ENCODE peak calls at places on chromosomes 4 and X, in ten cellular contexts. P is CD8-positive, alpha-beta T cell; X is head of caudate nucleus; H is HT1080; E is dorsolateral prefrontal cortex; M is CD8-positive, alpha-beta memory T cell; Y is globus pallidus; B is mesothelial cell of epicardium; R is AG09319; J is cardiac fibroblast. C is an unnamed sample.

GRCh38 chr4:14532436-14532835 is 469.8 kb upstream of the CPEB2 start:
- DNase-seq in J (no peak), H (no peak), B (no peak), Y (no peak), E (no peak), P (no peak), R (no peak), X (no peak), M (no peak), C (no peak)

GRCh38 chr4:24876431-24876830 is 36.4 kb downstream of the CCDC149 start:
- DNase-seq in J (no peak), R (no peak), B (no peak), H (no peak), Y (no peak), X (no peak), M (no peak), P (no peak), E (no peak), C (no peak)

GRCh38 chr4:25007608-25008007 is 23.1 kb downstream of the LGI2 start:
- DNase-seq in M (no peak), P (no peak), R (no peak), B (no peak), H (no peak), J (no peak), Y (no peak), X (no peak), E (no peak), C (no peak)

GRCh38 chr4:133058701-133059100 is 90.4 kb upstream of the PCDH10 start:
- DNase-seq in X (no peak), E (no peak), R (no peak), P (no peak), J (no peak), Y (no peak), M (no peak), H (no peak), B (no peak), C (no peak)

GRCh38 chrX:129599499-129599898 is 55.3 kb downstream of the APLN start:
- DNase-seq in J (no peak), X (no peak), B (no peak), P (no peak), H (no peak), R (no peak), M (no peak), Y (no peak), E (no peak), C (peak)

GRCh38 chrX:155768036-155768769 is 112.9 kb upstream of the VAMP7 start:
- DNase-seq in Y (no peak), E (no peak), P (no peak), J (peak), B (no peak), H (no peak), R (no peak), M (no peak), X (no peak), C (no peak)

GRCh38 chrX:54248309-54248708 is 65.3 kb upstream of the FAM120C start:
- DNase-seq in X (no peak), P (no peak), B (no peak), Y (peak), M (no peak), J (peak), R (no peak), H (peak), E (no peak), C (peak)

GRCh38 chr4:8340721-8341680 is 71.4 kb downstream of the HTRA3 start:
- DNase-seq in X (peak), B (no peak), J (no peak), M (no peak), H (no peak), E (peak), Y (peak), R (no peak), P (no peak), C (no peak)

GRCh38 chr4:163063891-163064290 is 102.8 kb downstream of the NAF1 start:
- DNase-seq in P (no peak), H (peak), R (no peak), B (no peak), E (no peak), M (no peak), X (no peak), Y (no peak), J (peak), C (no peak)

GRCh38 chrX:149274516-149275105 is 230.5 kb downstream of the IDS start:
- DNase-seq in X (no peak), H (peak), R (no peak), Y (no peak), E (no peak), P (no peak), B (no peak), M (no peak), J (peak), C (peak)

GRCh38 chr4:185293202-185293601 is 83.8 kb downstream of the SNX25 start:
- DNase-seq in B (no peak), X (no peak), M (no peak), Y (no peak), P (no peak), J (no peak), E (no peak), R (no peak), H (no peak), C (no peak)

GRCh38 chr4:153616005-153616555 is 68.0 kb upstream of the TLR2 start:
- DNase-seq in E (no peak), P (no peak), Y (no peak), B (no peak), R (no peak), J (peak), H (no peak), M (no peak), X (no peak), C (no peak)

GRCh38 chrX:109872021-109872730 is 130.7 kb upstream of the TMEM164 start:
- DNase-seq in X (no peak), H (no peak), M (no peak), P (no peak), J (no peak), R (peak), B (no peak), E (no peak), Y (no peak), C (no peak)

GRCh38 chr4:153179100-153179499 is 25.1 kb upstream of the TRIM2 start:
- DNase-seq in M (no peak), R (no peak), J (no peak), B (no peak), Y (no peak), H (no peak), E (no peak), X (no peak), P (no peak), C (no peak)

GRCh38 chrX:155662297-155662696 is 49.5 kb upstream of the TMLHE start:
- DNase-seq in X (no peak), Y (no peak), M (no peak), R (no peak), J (peak), P (no peak), H (peak), E (no peak), B (no peak), C (no peak)

GRCh38 chrX:154490021-154490413 is 412 bp downstream of the SLC10A3 start:
- DNase-seq in M (peak), P (peak), R (no peak), Y (no peak), X (no peak), B (no peak), E (no peak), J (peak), H (peak), C (no peak)

GRCh38 chr4:139972305-139972704 is 181.7 kb downstream of the MAML3 start:
- DNase-seq in M (no peak), P (no peak), B (no peak), X (no peak), H (peak), R (no peak), J (no peak), Y (no peak), E (no peak), C (no peak)

GRCh38 chrX:68841251-68842049 is 12.6 kb downstream of the EFNB1 start:
- DNase-seq in X (no peak), M (no peak), E (no peak), Y (no peak), J (no peak), H (no peak), R (no peak), B (no peak), P (no peak), C (no peak)

GRCh38 chrX:51837926-51838325 is 55.5 kb upstream of the MAGED1 start:
- DNase-seq in E (no peak), P (no peak), B (peak), M (no peak), J (peak), Y (peak), X (no peak), H (no peak), R (peak), C (no peak)

GRCh38 chr4:183932576-183932975 is 27.5 kb downstream of the STOX2 start:
- DNase-seq in H (no peak), B (no peak), E (no peak), J (no peak), Y (no peak), M (no peak), X (peak), P (no peak), R (no peak), C (no peak)

GRCh38 chr4:24582235-24582863 is 2.0 kb downstream of the DHX15 start:
- DNase-seq in P (no peak), J (no peak), B (no peak), R (no peak), H (no peak), E (no peak), Y (no peak), X (no peak), M (no peak), C (no peak)

GRCh38 chr4:79685542-79685941 is 277.5 kb upstream of the GK2 start:
- DNase-seq in M (no peak), B (no peak), H (no peak), Y (no peak), E (no peak), X (no peak), J (no peak), R (no peak), P (no peak), C (no peak)

GRCh38 chr4:8644966-8645752 is 52.6 kb downstream of the CPZ start:
- DNase-seq in R (no peak), M (no peak), X (peak), P (no peak), E (peak), B (peak), H (no peak), Y (no peak), J (no peak), C (no peak)

GRCh38 chr4:2135083-2135482 is 76.0 kb downstream of the NAT8L start:
- DNase-seq in M (no peak), E (no peak), Y (no peak), B (no peak), X (no peak), J (peak), R (peak), H (peak), P (peak), C (no peak)

GRCh38 chr4:168585168-168586091 is 88.6 kb downstream of the PALLD start:
- DNase-seq in H (peak), X (peak), M (no peak), E (peak), P (no peak), J (peak), R (peak), Y (peak), B (peak), C (peak)

GRCh38 chrX:20066968-20067708 is 49.6 kb downstream of the MAP7D2 start:
- DNase-seq in P (peak), H (peak), B (no peak), Y (no peak), R (peak), E (no peak), M (no peak), X (no peak), J (peak), C (peak)

GRCh38 chr4:26226978-26227377 is 93.8 kb upstream of the RBPJ start:
- DNase-seq in E (no peak), B (no peak), M (no peak), X (no peak), P (no peak), Y (no peak), H (no peak), R (no peak), J (no peak), C (no peak)

GRCh38 chr4:157314906-157315305 is 94.4 kb downstream of the GRIA2 start:
- DNase-seq in Y (no peak), P (no peak), R (no peak), X (no peak), H (no peak), B (no peak), M (no peak), J (no peak), E (no peak), C (no peak)

GRCh38 chr4:146520894-146521542 is 722 bp downstream of the SLC10A7 start:
- DNase-seq in M (peak), J (peak), Y (peak), E (no peak), P (peak), R (peak), B (no peak), X (no peak), H (peak), C (peak)

GRCh38 chr4:168769416-168769815 is 240.6 kb downstream of the CBR4 start:
- DNase-seq in Y (no peak), M (no peak), R (no peak), P (no peak), J (peak), X (no peak), B (no peak), E (no peak), H (peak), C (no peak)

GRCh38 chr4:3440979-3441500 is 728 bp upstream of the HGFAC start:
- DNase-seq in J (peak), X (peak), Y (no peak), M (no peak), H (peak), B (no peak), R (no peak), E (no peak), P (no peak), C (peak)

GRCh38 chr4:153028535-153028934 is 92.4 kb downstream of the FHDC1 start:
- DNase-seq in P (no peak), H (no peak), R (no peak), B (no peak), M (no peak), E (no peak), X (no peak), Y (no peak), J (no peak), C (no peak)

GRCh38 chr4:71368906-71369305 is 30.1 kb downstream of the SLC4A4 start:
- DNase-seq in X (no peak), P (no peak), E (no peak), H (no peak), R (no peak), B (no peak), J (no peak), M (no peak), Y (no peak), C (no peak)

GRCh38 chr4:139524062-139524631 is 31.9 kb downstream of the SETD7 start:
- DNase-seq in E (no peak), R (no peak), B (no peak), M (no peak), H (no peak), P (no peak), J (no peak), X (no peak), Y (peak), C (no peak)

C was measured in RWPE1.